ENCODE peak calls at places on chromosomes 11 and 22, in five cellular contexts. One of them, this sample, is unnamed.

GRCh38 chr11:128830836-128831780 is 36.0 kb downstream of the KCNJ1 start:
- DNase-seq in fibroblast of lung: peak; percentile 68
- DNase-seq in lower lobe of right lung: peak; percentile 81
- DNase-seq in uterus: peak; percentile 77
- DNase-seq in upper lobe of right lung: peak; percentile 86
- DNase-seq in this sample: peak; percentile 50

GRCh38 chr22:48153726-48154125 is 1391.3 kb downstream of the TBC1D22A start:
- DNase-seq in upper lobe of right lung: no peak
- DNase-seq in lower lobe of right lung: no peak
- DNase-seq in uterus: no peak
- DNase-seq in fibroblast of lung: no peak
- DNase-seq in this sample: no peak

GRCh38 chr22:47174096-47174495 is 411.6 kb downstream of the TBC1D22A start:
- DNase-seq in uterus: no peak
- DNase-seq in lower lobe of right lung: peak; percentile 32
- DNase-seq in upper lobe of right lung: peak; percentile 56
- DNase-seq in fibroblast of lung: no peak
- DNase-seq in this sample: no peak

GRCh38 chr11:10617551-10617950 is 49.1 kb upstream of the LYVE1 start:
- DNase-seq in fibroblast of lung: no peak
- DNase-seq in uterus: no peak
- DNase-seq in upper lobe of right lung: no peak
- DNase-seq in lower lobe of right lung: no peak
- DNase-seq in this sample: no peak

GRCh38 chr22:48779211-48779643 is 1048.4 kb downstream of the BRD1 start:
- DNase-seq in lower lobe of right lung: no peak
- DNase-seq in fibroblast of lung: no peak
- DNase-seq in uterus: no peak
- DNase-seq in upper lobe of right lung: no peak
- DNase-seq in this sample: no peak

GRCh38 chr22:22772396-22772795 is 115.2 kb upstream of the IGLL5 start:
- DNase-seq in fibroblast of lung: no peak
- DNase-seq in uterus: no peak
- DNase-seq in lower lobe of right lung: no peak
- DNase-seq in upper lobe of right lung: no peak
- DNase-seq in this sample: no peak

GRCh38 chr11:109864161-109864661 is 229.0 kb upstream of the ZC3H12C start:
- DNase-seq in uterus: no peak
- DNase-seq in lower lobe of right lung: no peak
- DNase-seq in upper lobe of right lung: no peak
- DNase-seq in fibroblast of lung: peak; percentile 81
- DNase-seq in this sample: no peak

GRCh38 chr11:17221968-17222367 is 14.2 kb upstream of the PIK3C2A start:
- DNase-seq in upper lobe of right lung: no peak
- DNase-seq in uterus: no peak
- DNase-seq in fibroblast of lung: peak; percentile 86
- DNase-seq in lower lobe of right lung: no peak
- DNase-seq in this sample: no peak

GRCh38 chr11:106708348-106708747 is 309.9 kb downstream of the GUCY1A2 start:
- DNase-seq in lower lobe of right lung: no peak
- DNase-seq in upper lobe of right lung: no peak
- DNase-seq in fibroblast of lung: no peak
- DNase-seq in uterus: no peak
- DNase-seq in this sample: no peak

GRCh38 chr11:66880484-66881211 is 23.8 kb downstream of the LRFN4 start:
- DNase-seq in lower lobe of right lung: no peak
- DNase-seq in upper lobe of right lung: no peak
- DNase-seq in fibroblast of lung: peak; percentile 20
- DNase-seq in uterus: no peak
- DNase-seq in this sample: no peak

GRCh38 chr11:7020183-7020917 is at the start of the genes NLRP14 and ZNF214:
- DNase-seq in upper lobe of right lung: peak; percentile 96
- DNase-seq in fibroblast of lung: peak; percentile 92
- DNase-seq in uterus: peak; percentile 96
- DNase-seq in lower lobe of right lung: peak; percentile 94
- DNase-seq in this sample: peak; percentile 83
- H3K27ac ChIP-seq in upper lobe of right lung: peak within 1 kb of the TSS; percentile 83
- H3K27ac ChIP-seq in fibroblast of lung: peak within 1 kb of the TSS; percentile 85
- H3K27ac ChIP-seq in uterus: peak within 1 kb of the TSS; percentile 92
- H3K27ac ChIP-seq in lower lobe of right lung: peak within 1 kb of the TSS; percentile 77
- H3K27ac ChIP-seq in this sample: peak within 1 kb of the TSS; percentile 41

GRCh38 chr11:112019066-112019465 is 6.1 kb upstream of the DLAT start:
- DNase-seq in lower lobe of right lung: no peak
- DNase-seq in upper lobe of right lung: no peak
- DNase-seq in uterus: no peak
- DNase-seq in fibroblast of lung: no peak
- DNase-seq in this sample: no peak

GRCh38 chr11:112013501-112014164 is 11.6 kb upstream of the DLAT start:
- DNase-seq in uterus: no peak
- DNase-seq in lower lobe of right lung: no peak
- DNase-seq in fibroblast of lung: no peak
- DNase-seq in upper lobe of right lung: no peak
- DNase-seq in this sample: no peak

GRCh38 chr11:112016765-112017356 is 8.3 kb upstream of the DLAT start:
- DNase-seq in upper lobe of right lung: no peak
- DNase-seq in fibroblast of lung: peak; percentile 50
- DNase-seq in lower lobe of right lung: no peak
- DNase-seq in uterus: no peak
- DNase-seq in this sample: no peak

GRCh38 chr11:112017538-112017937 is 7.7 kb upstream of the DLAT start:
- DNase-seq in upper lobe of right lung: no peak
- DNase-seq in lower lobe of right lung: no peak
- DNase-seq in fibroblast of lung: peak; percentile 59
- DNase-seq in uterus: no peak
- DNase-seq in this sample: no peak

GRCh38 chr11:112016088-112016764 is 9.0 kb upstream of the DLAT start:
- DNase-seq in fibroblast of lung: peak; percentile 46
- DNase-seq in lower lobe of right lung: no peak
- DNase-seq in uterus: no peak
- DNase-seq in upper lobe of right lung: no peak
- DNase-seq in this sample: no peak
- H3K27ac ChIP-seq in fibroblast of lung: no peak overlapping the region
- H3K27ac ChIP-seq in lower lobe of right lung: no peak overlapping the region
- H3K27ac ChIP-seq in uterus: no peak overlapping the region
- H3K27ac ChIP-seq in upper lobe of right lung: no peak overlapping the region
- H3K27ac ChIP-seq in this sample: no peak overlapping the region

GRCh38 chr11:85196955-85197354 is 430.2 kb downstream of the DLG2 start:
- DNase-seq in upper lobe of right lung: no peak
- DNase-seq in uterus: no peak
- DNase-seq in fibroblast of lung: no peak
- DNase-seq in lower lobe of right lung: no peak
- DNase-seq in this sample: no peak
- H3K27ac ChIP-seq in upper lobe of right lung: no peak overlapping the region
- H3K27ac ChIP-seq in uterus: no peak overlapping the region
- H3K27ac ChIP-seq in fibroblast of lung: no peak overlapping the region
- H3K27ac ChIP-seq in lower lobe of right lung: no peak overlapping the region
- H3K27ac ChIP-seq in this sample: no peak overlapping the region

GRCh38 chr11:134684576-134684975 is 272.5 kb upstream of the B3GAT1 start:
- DNase-seq in upper lobe of right lung: no peak
- DNase-seq in fibroblast of lung: no peak
- DNase-seq in uterus: no peak
- DNase-seq in lower lobe of right lung: no peak
- DNase-seq in this sample: no peak
- H3K27ac ChIP-seq in upper lobe of right lung: no peak overlapping the region
- H3K27ac ChIP-seq in fibroblast of lung: no peak overlapping the region
- H3K27ac ChIP-seq in uterus: no peak overlapping the region
- H3K27ac ChIP-seq in lower lobe of right lung: no peak overlapping the region
- H3K27ac ChIP-seq in this sample: no peak overlapping the region